ENCODE peak calls at places on chromosome 22, in nine cellular contexts. P is BJ; Z is heart right ventricle; E is dorsolateral prefrontal cortex; J is omental fat pad; R is left lung; Q is lower lobe of right lung; Y is mucosa of descending colon; W is CD8-positive, alpha-beta T cell. T is an unnamed sample.

GRCh38 chr22:48895341-48895740 is 932.3 kb downstream of the BRD1 start:
- DNase-seq in P (no peak), Z (no peak), E (no peak), J (no peak), R (no peak), Q (no peak), Y (no peak), W (no peak), T (no peak)

GRCh38 chr22:17106161-17106784 is 14.9 kb downstream of the TMEM121B start:
- DNase-seq in P (no peak), Z (no peak), E (no peak), J (no peak), R (peak), Q (no peak), Y (no peak), W (no peak), T (no peak)

GRCh38 chr22:27749597-27750225 is 51.8 kb downstream of the MN1 start:
- DNase-seq in P (no peak), Z (no peak), E (no peak), J (no peak), R (no peak), Q (peak), Y (no peak), W (no peak), T (no peak)

GRCh38 chr22:49212002-49212401 is 615.7 kb downstream of the BRD1 start:
- DNase-seq in P (no peak), Z (no peak), E (no peak), J (no peak), R (no peak), Q (peak), Y (peak), W (no peak), T (no peak)

GRCh38 chr22:48055827-48056226 is 1293.4 kb downstream of the TBC1D22A start:
- DNase-seq in P (no peak), Z (no peak), E (no peak), J (no peak), R (no peak), Q (no peak), Y (no peak), W (no peak), T (no peak)

GRCh38 chr22:48070083-48070482 is 1307.6 kb downstream of the TBC1D22A start:
- DNase-seq in P (no peak), Z (no peak), E (no peak), J (no peak), R (no peak), Q (no peak), Y (no peak), W (no peak), T (no peak)

GRCh38 chr22:34330432-34330831 is 410.2 kb upstream of the LARGE1 start:
- DNase-seq in P (no peak), Z (no peak), E (no peak), J (no peak), R (no peak), Q (no peak), Y (no peak), W (no peak), T (no peak)

GRCh38 chr22:26746311-26746710 is 88.9 kb downstream of the MIAT start:
- DNase-seq in P (no peak), Z (no peak), E (no peak), J (no peak), R (no peak), Q (no peak), Y (no peak), W (no peak), T (no peak)

GRCh38 chr22:29148826-29149225 is 56.9 kb upstream of the EMID1 start:
- DNase-seq in P (no peak), Z (no peak), E (peak), J (no peak), R (peak), Q (no peak), Y (no peak), W (no peak), T (no peak)

GRCh38 chr22:17583151-17583550 is 19.9 kb downstream of the SLC25A18 start:
- DNase-seq in P (no peak), Z (no peak), E (peak), J (no peak), R (no peak), Q (no peak), Y (no peak), W (no peak), T (no peak)

GRCh38 chr22:26065847-26066246 is 103.4 kb upstream of the SEZ6L start:
- DNase-seq in P (no peak), Z (no peak), E (no peak), J (no peak), R (no peak), Q (no peak), Y (no peak), W (no peak), T (no peak)

GRCh38 chr22:28992565-28993326 is 68.9 kb downstream of the C22orf31 start:
- DNase-seq in P (no peak), Z (no peak), E (no peak), J (no peak), R (no peak), Q (no peak), Y (no peak), W (no peak), T (no peak)

GRCh38 chr22:25183959-25184619 is 15.6 kb upstream of the CRYBB3 start:
- DNase-seq in P (no peak), Z (no peak), E (no peak), J (no peak), R (no peak), Q (no peak), Y (no peak), W (no peak), T (no peak)

GRCh38 chr22:33271390-33272161 is 213.4 kb upstream of the SYN3 start:
- DNase-seq in P (no peak), Z (peak), E (no peak), J (no peak), R (no peak), Q (no peak), Y (no peak), W (no peak), T (no peak)

DNA sequence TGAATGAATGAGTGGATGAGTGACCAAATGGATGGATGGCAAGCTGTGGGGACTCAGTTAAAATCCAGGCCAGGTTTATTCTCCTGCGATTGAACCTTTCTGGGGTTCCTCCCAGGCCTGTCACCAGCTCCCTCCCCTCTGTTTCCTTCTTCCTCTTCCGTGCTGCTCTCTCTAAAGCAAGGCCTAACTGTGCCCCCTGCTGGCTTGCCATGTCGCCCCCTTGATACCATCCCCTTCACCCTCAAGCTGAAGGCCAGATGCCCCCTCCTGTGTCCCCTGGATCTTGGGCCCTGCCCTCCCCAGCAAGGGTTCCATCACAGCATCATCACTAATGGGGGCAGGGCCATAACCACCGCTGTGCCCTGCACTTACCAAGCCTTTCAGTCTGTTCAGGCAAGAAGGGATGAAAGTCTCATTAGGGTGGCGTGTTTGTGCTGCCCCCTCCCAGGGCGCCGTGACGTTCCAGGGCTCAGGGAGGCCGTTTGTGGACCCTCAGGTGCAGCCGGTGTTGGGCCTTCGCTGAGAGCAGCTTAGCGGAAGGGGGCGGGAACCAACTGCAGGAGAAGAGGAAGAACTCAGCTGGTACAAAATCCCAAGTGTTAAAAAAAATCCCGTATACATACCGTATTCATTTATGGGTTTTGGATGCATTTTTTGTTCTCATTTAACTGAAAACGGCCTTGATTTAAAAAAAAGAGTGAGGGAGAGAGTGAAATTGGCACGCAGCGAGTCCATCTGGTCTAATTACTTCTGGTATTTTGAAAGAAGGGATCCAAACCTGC is 69.9 kb downstream of the MPPED1 start:
- DNase-seq in P (no peak), Z (no peak), E (no peak), J (no peak), R (no peak), Q (no peak), Y (no peak), W (peak), T (no peak)
- TF ChIP-seq CTCF in P (no peak), Z (peak), E (no peak), J (no peak), R (no peak), Q (no peak), Y (no peak), W (no peak), T (no peak)

GRCh38 chr22:41234815-41235687 is 5.7 kb downstream of the CHADL start:
- DNase-seq in P (no peak), Z (no peak), E (no peak), J (no peak), R (peak), Q (no peak), Y (no peak), W (no peak), T (no peak)

GRCh38 chr22:41239443-41240128 is 1.1 kb downstream of the CHADL start:
- DNase-seq in P (no peak), Z (no peak), E (no peak), J (no peak), R (no peak), Q (no peak), Y (no peak), W (peak), T (no peak)

GRCh38 chr22:41238570-41239442 is 1.9 kb downstream of the CHADL start:
- DNase-seq in P (no peak), Z (no peak), E (no peak), J (no peak), R (no peak), Q (no peak), Y (no peak), W (no peak), T (no peak)

GRCh38 chr22:41237707-41238569 is 2.8 kb downstream of the CHADL start:
- DNase-seq in P (no peak), Z (peak), E (no peak), J (no peak), R (peak), Q (peak), Y (peak), W (peak), T (no peak)

DNA sequence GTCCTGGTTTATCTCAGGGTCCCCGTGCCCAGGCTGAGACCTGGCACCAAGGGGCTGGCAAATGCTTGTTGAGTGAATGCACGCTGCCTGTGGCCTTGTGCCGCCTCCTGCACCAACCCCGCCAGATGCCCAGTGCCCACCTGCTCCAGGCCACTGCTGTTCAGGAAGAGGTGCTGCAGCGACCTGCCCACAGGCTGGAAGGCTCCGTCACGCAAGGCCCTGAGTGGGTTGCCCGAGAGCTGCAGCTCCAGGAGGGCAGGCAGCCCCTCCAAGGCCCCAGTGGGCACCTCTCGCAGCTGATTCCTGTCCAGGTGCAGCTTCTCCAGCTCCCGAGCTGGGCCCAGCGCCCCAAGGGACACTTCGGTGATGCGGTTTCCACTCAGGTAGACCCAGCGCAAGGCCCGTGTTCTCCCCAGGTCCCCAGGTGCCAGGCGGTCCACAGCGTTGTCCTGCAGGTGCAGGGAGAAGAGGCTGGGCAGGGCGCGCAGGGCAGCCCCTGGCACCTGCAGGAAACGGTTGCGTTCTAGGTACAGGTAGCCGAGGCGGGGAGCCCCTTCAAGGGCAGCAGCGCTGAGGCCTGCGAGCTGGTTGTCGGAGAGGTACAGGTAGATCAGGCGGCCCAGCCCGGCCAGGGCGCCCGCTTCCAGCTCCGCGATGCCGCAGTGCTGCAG is 3.6 kb downstream of the CHADL start:
- DNase-seq in P (no peak), Z (no peak), E (no peak), J (no peak), R (no peak), Q (no peak), Y (no peak), W (no peak), T (no peak)
- TF ChIP-seq CTCF in P (no peak), Z (no peak), E (no peak), J (no peak), R (no peak), Q (no peak), Y (no peak), W (no peak), T (no peak)

GRCh38 chr22:45008853-45009751 is 703 bp downstream of the PHF21B start:
- DNase-seq in P (no peak), Z (no peak), E (no peak), J (no peak), R (no peak), Q (no peak), Y (no peak), W (no peak), T (no peak)

GRCh38 chr22:45010532-45010900 is 711 bp upstream of the PHF21B start:
- DNase-seq in P (no peak), Z (no peak), E (no peak), J (no peak), R (no peak), Q (peak), Y (no peak), W (no peak), T (no peak)

GRCh38 chr22:45009881-45010531 is at the start of gene PHF21B:
- DNase-seq in P (no peak), Z (peak), E (no peak), J (no peak), R (no peak), Q (no peak), Y (no peak), W (no peak), T (no peak)

GRCh38 chr22:45014658-45015057 is 4.9 kb upstream of the PHF21B start:
- DNase-seq in P (no peak), Z (no peak), E (no peak), J (no peak), R (no peak), Q (no peak), Y (no peak), W (no peak), T (no peak)

DNA sequence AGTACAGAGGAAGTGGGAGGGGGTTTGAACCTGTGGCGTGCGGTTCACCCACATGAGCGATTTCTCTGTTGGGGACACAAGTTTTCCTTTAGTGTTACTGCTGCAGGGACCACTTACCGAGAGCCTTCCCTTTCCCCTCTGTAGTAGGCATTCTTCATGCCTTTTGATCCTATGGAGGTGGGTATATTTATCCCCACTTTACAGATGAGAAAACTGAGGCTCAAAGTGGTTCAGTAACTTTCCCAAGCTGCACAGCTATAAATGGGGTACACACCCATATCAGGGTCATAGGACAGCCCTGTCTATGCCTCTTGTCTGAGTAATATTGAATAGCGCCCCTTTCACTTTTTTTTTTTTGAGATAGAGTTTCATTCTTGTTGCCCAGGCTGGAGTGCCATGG is 3.3 kb upstream of the PHF21B start:
- DNase-seq in P (no peak), Z (no peak), E (no peak), J (no peak), R (no peak), Q (no peak), Y (no peak), W (no peak), T (no peak)
- TF ChIP-seq CTCF in P (no peak), Z (no peak), E (no peak), J (no peak), R (no peak), Q (no peak), Y (no peak), W (no peak), T (no peak)

DNA sequence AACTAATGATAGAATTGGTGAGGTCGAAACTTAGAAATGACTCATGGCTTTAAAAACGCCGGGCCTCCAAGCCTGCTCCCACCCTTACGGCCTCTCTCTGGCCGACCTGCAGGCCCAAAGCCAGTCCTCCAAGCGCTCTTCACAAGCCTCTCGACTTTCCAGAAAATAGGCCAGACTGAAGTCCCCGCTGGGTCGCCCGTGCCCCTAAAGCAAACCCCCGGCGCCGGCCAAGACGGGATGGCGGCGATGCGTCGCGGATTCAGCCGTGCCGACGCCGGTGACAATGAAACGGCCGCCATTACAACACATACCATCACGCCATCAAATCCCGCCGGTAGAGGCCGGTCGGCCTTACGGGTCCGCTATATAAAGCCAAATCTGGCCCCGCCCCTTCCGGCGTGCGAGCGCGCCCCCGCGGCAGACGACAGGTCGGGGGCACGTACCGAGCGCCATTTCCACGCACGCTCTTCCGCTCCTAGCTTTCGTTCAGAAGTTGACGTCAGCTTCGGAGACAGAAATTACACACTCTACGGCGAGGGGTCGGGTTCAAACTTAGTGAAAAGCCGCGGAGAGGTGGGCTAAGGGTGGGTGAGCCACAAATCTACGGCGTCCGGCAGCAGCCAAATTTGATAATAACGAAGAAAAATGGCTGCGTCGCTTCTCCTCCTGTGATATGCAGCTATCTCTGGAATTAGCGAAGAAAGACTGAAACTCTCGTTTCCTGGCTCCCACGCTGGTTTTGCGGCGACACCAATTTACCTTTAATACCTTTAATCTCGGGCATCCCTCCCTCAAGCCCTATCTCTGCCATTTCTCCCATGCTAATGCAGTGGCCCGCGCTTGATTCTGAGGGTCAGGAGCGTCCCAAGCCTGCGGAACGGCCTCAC is at the start of gene RPL3:
- DNase-seq in P (peak), Z (peak), E (peak), J (peak), R (peak), Q (peak), Y (peak), W (peak), T (peak)
- TF ChIP-seq CTCF in P (peak), Z (peak), E (no peak), J (no peak), R (peak), Q (peak), Y (no peak), W (no peak), T (peak)

GRCh38 chr22:45590262-45590661 is 81.4 kb upstream of the ATXN10 start:
- DNase-seq in P (no peak), Z (no peak), E (no peak), J (no peak), R (no peak), Q (no peak), Y (no peak), W (no peak), T (no peak)
- TF ChIP-seq CTCF in P (no peak), Z (no peak), E (no peak), J (no peak), R (no peak), Q (no peak), Y (no peak), W (no peak), T (no peak)

DNA sequence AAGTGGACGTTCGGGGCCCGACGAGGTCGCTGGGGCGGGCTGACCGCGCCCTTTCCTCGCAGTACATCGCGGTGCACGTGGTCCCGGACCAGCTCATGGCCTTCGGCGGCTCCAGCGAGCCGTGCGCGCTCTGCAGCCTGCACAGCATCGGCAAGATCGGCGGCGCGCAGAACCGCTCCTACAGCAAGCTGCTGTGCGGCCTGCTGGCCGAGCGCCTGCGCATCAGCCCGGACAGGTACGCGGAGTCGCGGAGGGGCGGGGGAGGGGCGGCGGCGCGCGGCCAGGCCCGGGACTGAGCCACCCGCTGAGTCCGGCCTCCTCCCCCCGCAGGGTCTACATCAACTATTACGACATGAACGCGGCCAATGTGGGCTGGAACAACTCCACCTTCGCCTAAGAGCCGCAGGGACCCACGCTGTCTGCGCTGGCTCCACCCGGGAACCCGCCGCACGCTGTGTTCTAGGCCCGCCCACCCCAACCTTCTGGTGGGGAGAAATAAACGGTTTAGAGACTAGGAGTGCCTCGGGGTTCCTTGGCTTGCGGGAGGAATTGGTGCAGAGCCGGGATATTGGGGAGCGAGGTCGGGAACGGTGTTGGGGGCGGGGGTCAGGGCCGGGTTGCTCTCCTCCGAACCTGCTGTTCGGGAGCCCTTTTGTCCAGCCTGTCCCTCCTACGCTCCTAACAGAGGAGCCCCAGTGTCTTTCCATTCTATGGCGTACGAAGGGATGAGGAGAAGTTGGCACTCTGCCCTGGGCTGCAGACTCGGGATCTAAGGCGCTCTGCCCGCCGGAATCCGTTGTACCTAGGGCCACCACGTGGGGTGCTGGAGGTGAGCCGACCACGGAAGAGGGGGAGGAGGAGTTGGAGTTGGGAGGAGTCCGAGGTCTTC is 771 bp downstream of the MIF start:
- DNase-seq in P (no peak), Z (peak), E (peak), J (peak), R (peak), Q (peak), Y (peak), W (peak), T (peak)
- TF ChIP-seq CTCF in P (peak), Z (no peak), E (no peak), J (no peak), R (peak), Q (no peak), Y (peak), W (no peak), T (peak)

GRCh38 chr22:35548762-35549106 is 8.1 kb downstream of the RASD2 start:
- DNase-seq in P (no peak), Z (no peak), E (no peak), J (no peak), R (no peak), Q (no peak), Y (no peak), W (no peak), T (no peak)
- TF ChIP-seq CTCF in P (no peak), Z (no peak), E (no peak), J (no peak), R (no peak), Q (no peak), Y (no peak), W (no peak), T (no peak)